ENCODE peak calls at places on chromosomes 16 and 17, in eight cellular contexts. L, E, R, J, Q, K, D and Z are unnamed samples.
A peak's percentile ranks its signal among the peaks of the same experiment; 100 is the strongest.

GRCh38 chr16:85334718-85335583 is 222.7 kb upstream of the CIBAR2 start:
- DNase-seq in L (no peak), E (peak; percentile 91), R (no peak), J (peak; percentile 86), Q (no peak), K (peak; percentile 88), D (peak; percentile 49), Z (peak; percentile 88)

GRCh38 chr16:58471209-58471975 is 28.6 kb upstream of the NDRG4 start:
- DNase-seq in L (no peak), E (no peak), R (no peak), J (peak; percentile 52), Q (no peak), K (no peak), D (no peak), Z (no peak)

GRCh38 chr17:74746922-74747321 is 1.5 kb upstream of the NHERF1 start:
- DNase-seq in L (peak; percentile 66), E (no peak), R (no peak), J (no peak), Q (no peak), K (peak; percentile 76), D (no peak), Z (no peak)

GRCh38 chr17:1963250-1963649 is 61.9 kb downstream of the RTN4RL1 start:
- DNase-seq in L (no peak), E (no peak), R (no peak), J (no peak), Q (no peak), K (no peak), D (no peak), Z (no peak)

GRCh38 chr16:50183316-50183715 is 30.2 kb downstream of the TENT4B start:
- DNase-seq in L (no peak), E (no peak), R (no peak), J (no peak), Q (no peak), K (no peak), D (peak; percentile 77), Z (no peak)

GRCh38 chr17:78735832-78736525 is 46.1 kb downstream of the CYTH1 start:
- DNase-seq in L (no peak), E (no peak), R (no peak), J (no peak), Q (no peak), K (no peak), D (peak; percentile 61), Z (peak; percentile 64)

GRCh38 chr17:19940722-19941464 is 36.7 kb downstream of the AKAP10 start:
- DNase-seq in L (no peak), E (no peak), R (no peak), J (peak; percentile 20), Q (no peak), K (no peak), D (no peak), Z (no peak)

GRCh38 chr17:76427457-76428231 is 25.3 kb downstream of the UBE2O start:
- DNase-seq in L (no peak), E (no peak), R (no peak), J (no peak), Q (no peak), K (no peak), D (peak; percentile 84), Z (peak; percentile 42)

GRCh38 chr16:77786448-77786847 is 1.9 kb upstream of the VAT1L start:
- DNase-seq in L (no peak), E (no peak), R (no peak), J (no peak), Q (no peak), K (no peak), D (no peak), Z (no peak)

GRCh38 chr16:1097800-1098199 is 1.8 kb upstream of the C1QTNF8 start:
- DNase-seq in L (no peak), E (no peak), R (no peak), J (no peak), Q (no peak), K (no peak), D (no peak), Z (no peak)

GRCh38 chr16:55474821-55475220 is 4.2 kb upstream of the MMP2 start:
- DNase-seq in L (no peak), E (no peak), R (no peak), J (no peak), Q (no peak), K (no peak), D (no peak), Z (no peak)

GRCh38 chr16:52515068-52515671 is 31.8 kb downstream of the TOX3 start:
- DNase-seq in L (no peak), E (no peak), R (no peak), J (peak; percentile 57), Q (no peak), K (no peak), D (no peak), Z (no peak)

GRCh38 chr17:58525239-58525638 is 10.8 kb upstream of the MTMR4 start:
- DNase-seq in L (peak; percentile 76), E (no peak), R (no peak), J (peak; percentile 50), Q (no peak), K (no peak), D (peak; percentile 82), Z (peak; percentile 33)

GRCh38 chr17:62966426-62967110 is 533 bp downstream of the TANC2 start:
- DNase-seq in L (no peak), E (peak; percentile 64), R (no peak), J (peak; percentile 30), Q (no peak), K (peak; percentile 20), D (peak; percentile 32), Z (peak; percentile 74)
- TF ChIP-seq POLR2AphosphoS5 in L (no peak), E (no peak), R (no peak), J (no peak), Q (peak; percentile 42), K (no peak), D (no peak), Z (no peak)

GRCh38 chr17:45293413-45294211 is 23.2 kb downstream of the MAP3K14 start:
- DNase-seq in L (peak; percentile 95), E (peak; percentile 78), R (no peak), J (no peak), Q (peak; percentile 70), K (peak; percentile 43), D (peak; percentile 94), Z (peak; percentile 80)

GRCh38 chr17:45292696-45293412 is 24.0 kb downstream of the MAP3K14 start:
- DNase-seq in L (no peak), E (no peak), R (no peak), J (no peak), Q (no peak), K (no peak), D (no peak), Z (no peak)

GRCh38 chr17:45289316-45290268 is 27.2 kb downstream of the MAP3K14 start:
- DNase-seq in L (no peak), E (peak; percentile 46), R (no peak), J (no peak), Q (no peak), K (no peak), D (no peak), Z (no peak)

GRCh38 chr17:45290269-45290765 is 26.5 kb downstream of the MAP3K14 start:
- DNase-seq in L (no peak), E (no peak), R (no peak), J (no peak), Q (no peak), K (no peak), D (no peak), Z (no peak)

GRCh38 chr17:45291170-45291805 is 25.5 kb downstream of the MAP3K14 start:
- DNase-seq in L (no peak), E (no peak), R (no peak), J (no peak), Q (no peak), K (no peak), D (no peak), Z (no peak)
- TF ChIP-seq POLR2AphosphoS5 in L (no peak), E (no peak), R (no peak), J (no peak), Q (no peak), K (no peak), D (no peak), Z (no peak)

GRCh38 chr17:81348097-81349055 is 46.9 kb upstream of the BAHCC1 start:
- DNase-seq in L (peak; percentile 58), E (peak; percentile 84), R (no peak), J (no peak), Q (no peak), K (no peak), D (no peak), Z (peak; percentile 73)

GRCh38 chr17:81346908-81347349 is 48.3 kb upstream of the BAHCC1 start:
- DNase-seq in L (no peak), E (no peak), R (no peak), J (no peak), Q (no peak), K (no peak), D (no peak), Z (no peak)

GRCh38 chr17:81345211-81346089 is 49.8 kb upstream of the BAHCC1 start:
- DNase-seq in L (peak; percentile 97), E (peak; percentile 92), R (no peak), J (peak; percentile 78), Q (peak; percentile 86), K (peak; percentile 87), D (peak; percentile 86), Z (peak; percentile 89)

GRCh38 chr17:81347437-81347836 is 47.8 kb upstream of the BAHCC1 start:
- DNase-seq in L (peak; percentile 65), E (no peak), R (no peak), J (no peak), Q (no peak), K (no peak), D (no peak), Z (no peak)

GRCh38 chr17:81346090-81346907 is 49.0 kb upstream of the BAHCC1 start:
- DNase-seq in L (peak; percentile 100), E (peak; percentile 99), R (peak; percentile 45), J (peak; percentile 99), Q (peak; percentile 99), K (peak; percentile 98), D (peak; percentile 95), Z (peak; percentile 99)
- TF ChIP-seq POLR2AphosphoS5 in L (peak; percentile 96), E (peak; percentile 96), R (no peak), J (peak; percentile 84), Q (peak; percentile 73), K (peak; percentile 86), D (peak; percentile 61), Z (peak; percentile 95)

GRCh38 chr16:2155091-2156024 is at the start of gene TRAF7:
- DNase-seq in L (peak; percentile 100), E (peak; percentile 98), R (peak; percentile 100), J (peak; percentile 100), Q (peak; percentile 98), K (peak; percentile 98), D (peak; percentile 100), Z (peak; percentile 98)

GRCh38 chr16:2156025-2156848 is 655 bp downstream of the TRAF7 start:
- DNase-seq in L (no peak), E (no peak), R (no peak), J (peak; percentile 56), Q (no peak), K (peak; percentile 39), D (peak; percentile 65), Z (no peak)

GRCh38 chr16:2157480-2158261 is 2.1 kb downstream of the TRAF7 start:
- DNase-seq in L (no peak), E (peak; percentile 59), R (no peak), J (no peak), Q (no peak), K (no peak), D (no peak), Z (peak; percentile 44)

GRCh38 chr16:2158262-2158638 is 2.7 kb downstream of the TRAF7 start:
- DNase-seq in L (no peak), E (no peak), R (no peak), J (no peak), Q (no peak), K (no peak), D (no peak), Z (no peak)

DNA sequence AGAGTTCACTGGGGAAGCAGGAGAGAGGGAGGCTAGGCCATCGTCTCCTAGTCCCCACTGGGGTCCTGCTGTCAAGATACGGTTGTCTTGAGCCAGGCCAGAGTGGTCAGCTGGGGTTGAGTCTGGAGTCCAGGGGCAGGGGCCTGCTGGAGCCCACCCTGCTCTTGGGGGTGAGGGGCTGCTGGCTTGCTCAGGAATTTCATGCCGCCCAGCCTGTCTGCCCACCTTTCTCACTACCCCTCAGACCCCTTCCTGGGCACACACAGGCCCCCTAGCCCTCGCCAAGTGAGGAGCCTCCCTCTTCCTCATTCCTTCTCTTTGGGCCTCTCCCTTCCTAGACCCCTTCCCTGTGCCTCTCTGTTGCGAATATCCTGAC is 1.3 kb downstream of the TRAF7 start:
- DNase-seq in L (no peak), E (no peak), R (no peak), J (peak; percentile 0), Q (no peak), K (no peak), D (no peak), Z (no peak)
- TF ChIP-seq POLR2AphosphoS5 in L (no peak), E (no peak), R (no peak), J (no peak), Q (no peak), K (no peak), D (no peak), Z (no peak)